ENCODE peak calls at places on chromosome 16, in six cellular contexts. J, C, Z, Y, B and K are unnamed samples.

GRCh38 chr16:10888320-10888937 is 11.4 kb downstream of the CIITA start:
- DNase-seq in J (no peak), C (no peak), Z (no peak), Y (no peak), B (no peak), K (no peak)

GRCh38 chr16:50667497-50668367 is 13.4 kb downstream of the SNX20 start:
- DNase-seq in J (no peak), C (no peak), Z (no peak), Y (no peak), B (no peak), K (no peak)

GRCh38 chr16:12584488-12585233 is 219.0 kb downstream of the CPPED1 start:
- DNase-seq in J (no peak), C (no peak), Z (no peak), Y (no peak), B (no peak), K (no peak)

GRCh38 chr16:2242598-2242997 is 6.4 kb downstream of the DNASE1L2 start:
- DNase-seq in J (no peak), C (no peak), Z (no peak), Y (no peak), B (no peak), K (no peak)

GRCh38 chr16:84730406-84731106 is 30.8 kb downstream of the USP10 start:
- DNase-seq in J (no peak), C (peak), Z (no peak), Y (no peak), B (peak), K (peak)

GRCh38 chr16:11076259-11077018 is 132.1 kb downstream of the CLEC16A start:
- DNase-seq in J (peak), C (no peak), Z (no peak), Y (no peak), B (no peak), K (no peak)

GRCh38 chr16:67431077-67431804 is at the start of gene HSD11B2:
- DNase-seq in J (no peak), C (peak), Z (no peak), Y (no peak), B (peak), K (peak)

GRCh38 chr16:29694384-29695195 is 15.6 kb downstream of the QPRT start:
- DNase-seq in J (no peak), C (peak), Z (no peak), Y (no peak), B (no peak), K (no peak)

GRCh38 chr16:11147033-11147848 is 108.8 kb downstream of the SOCS1 start:
- DNase-seq in J (no peak), C (no peak), Z (no peak), Y (no peak), B (no peak), K (no peak)

GRCh38 chr16:57503366-57503765 is 17.1 kb upstream of the DOK4 start:
- DNase-seq in J (peak), C (peak), Z (no peak), Y (no peak), B (no peak), K (peak)

GRCh38 chr16:56967733-56968132 is 6.0 kb downstream of the CETP start:
- DNase-seq in J (no peak), C (no peak), Z (no peak), Y (no peak), B (no peak), K (no peak)

GRCh38 chr16:68574479-68574878 is 35.4 kb downstream of the ZFP90 start:
- DNase-seq in J (no peak), C (no peak), Z (no peak), Y (no peak), B (no peak), K (no peak)

GRCh38 chr16:89737341-89738071 is 16.2 kb downstream of the ZNF276 start:
- DNase-seq in J (no peak), C (no peak), Z (no peak), Y (peak), B (no peak), K (no peak)

GRCh38 chr16:81778861-81779539 is at the start of gene PLCG2:
- DNase-seq in J (no peak), C (peak), Z (no peak), Y (peak), B (peak), K (peak)

GRCh38 chr16:80725566-80726162 is 78.7 kb downstream of the CDYL2 start:
- DNase-seq in J (no peak), C (no peak), Z (no peak), Y (no peak), B (peak), K (no peak)

GRCh38 chr16:81376880-81377279 is 62.1 kb downstream of the GAN start:
- DNase-seq in J (no peak), C (no peak), Z (no peak), Y (no peak), B (peak), K (no peak)